ENCODE peak calls at places on chromosomes 12 and 14, in four cellular contexts. One of them, this sample, is unnamed.

GRCh38 chr12:61043838-61044237 is 1216.4 kb upstream of the USP15 start:
- DNase-seq in IMR-90: no peak
- DNase-seq in left ventricle myocardium inferior: no peak
- DNase-seq in PC-3: no peak
- DNase-seq in this sample: no peak

GRCh38 chr12:12476836-12477531 is 85.7 kb downstream of the DUSP16 start:
- DNase-seq in left ventricle myocardium inferior: no peak
- DNase-seq in IMR-90: no peak
- DNase-seq in PC-3: no peak
- DNase-seq in this sample: no peak

GRCh38 chr14:75040959-75041358 is 10.3 kb downstream of the MLH3 start:
- DNase-seq in PC-3: no peak
- DNase-seq in IMR-90: no peak
- DNase-seq in left ventricle myocardium inferior: no peak
- DNase-seq in this sample: no peak

GRCh38 chr14:31263485-31264133 is 56.0 kb upstream of the HECTD1 start:
- DNase-seq in IMR-90: peak
- DNase-seq in PC-3: peak
- DNase-seq in left ventricle myocardium inferior: no peak
- DNase-seq in this sample: no peak

GRCh38 chr12:45327823-45328383 is 112.0 kb downstream of the ANO6 start:
- DNase-seq in left ventricle myocardium inferior: no peak
- DNase-seq in PC-3: peak
- DNase-seq in IMR-90: peak
- DNase-seq in this sample: no peak

GRCh38 chr12:20450591-20450990 is 82.3 kb downstream of the PDE3A start:
- DNase-seq in IMR-90: no peak
- DNase-seq in PC-3: no peak
- DNase-seq in left ventricle myocardium inferior: no peak
- DNase-seq in this sample: no peak

GRCh38 chr14:24243336-24243836 is 963 bp upstream of the TINF2 start:
- DNase-seq in IMR-90: no peak
- DNase-seq in left ventricle myocardium inferior: no peak
- DNase-seq in PC-3: peak
- DNase-seq in this sample: no peak

GRCh38 chr14:69685716-69686115 is 74.3 kb downstream of the SUSD6 start:
- DNase-seq in left ventricle myocardium inferior: peak
- DNase-seq in IMR-90: peak
- DNase-seq in PC-3: peak
- DNase-seq in this sample: peak

GRCh38 chr12:94615284-94616216 is 34.8 kb downstream of the TMCC3 start:
- DNase-seq in PC-3: peak
- DNase-seq in left ventricle myocardium inferior: peak
- DNase-seq in IMR-90: peak
- DNase-seq in this sample: no peak

GRCh38 chr14:78836777-78837176 is 666.6 kb downstream of the NRXN3 start:
- DNase-seq in PC-3: peak
- DNase-seq in left ventricle myocardium inferior: no peak
- DNase-seq in IMR-90: peak
- DNase-seq in this sample: peak

GRCh38 chr14:99603471-99603933 is 505 bp downstream of the CCDC85C start:
- DNase-seq in left ventricle myocardium inferior: no peak
- DNase-seq in PC-3: peak
- DNase-seq in IMR-90: peak
- DNase-seq in this sample: no peak

GRCh38 chr12:101256271-101256670 is 23.6 kb upstream of the UTP20 start:
- DNase-seq in IMR-90: no peak
- DNase-seq in PC-3: no peak
- DNase-seq in left ventricle myocardium inferior: no peak
- DNase-seq in this sample: no peak

GRCh38 chr14:92984082-92984788 is 61.3 kb downstream of the CHGA start:
- DNase-seq in left ventricle myocardium inferior: no peak
- DNase-seq in PC-3: no peak
- DNase-seq in IMR-90: no peak
- DNase-seq in this sample: no peak

DNA sequence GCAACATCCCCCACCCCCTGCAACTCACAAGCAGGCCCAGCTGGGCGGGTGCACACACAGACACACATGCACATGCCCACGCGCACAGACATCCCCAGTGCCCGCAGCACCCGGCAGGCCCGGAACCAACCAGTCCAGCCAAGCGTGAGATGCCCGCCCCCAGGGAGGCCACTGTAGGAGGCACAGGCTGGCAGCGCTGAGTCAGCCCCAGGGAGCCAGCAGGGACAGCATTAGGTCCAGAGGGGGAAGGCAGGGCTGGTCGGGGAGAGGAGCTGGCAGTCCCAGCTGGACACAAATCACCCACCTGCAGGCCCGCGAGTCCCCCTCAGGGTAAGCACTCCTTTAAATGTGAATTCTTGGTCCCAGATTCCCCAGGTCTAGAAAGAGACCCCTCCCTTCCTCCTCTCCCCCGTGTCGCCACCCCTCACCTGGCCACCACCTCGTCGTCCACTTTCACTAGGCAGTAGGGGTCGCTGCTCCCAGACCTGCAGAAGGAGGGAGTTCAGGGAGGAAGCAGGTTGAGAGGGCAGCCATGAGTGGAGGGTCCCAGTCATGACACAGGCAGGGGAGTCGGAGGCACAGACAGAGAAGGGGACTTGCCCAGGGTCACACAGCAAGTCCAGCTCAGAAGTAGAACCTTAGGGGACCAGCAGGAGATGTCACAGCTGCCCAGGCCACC is 5.0 kb downstream of the RASAL1 start:
- DNase-seq in PC-3: peak
- DNase-seq in left ventricle myocardium inferior: no peak
- DNase-seq in IMR-90: no peak
- DNase-seq in this sample: no peak
- TF ChIP-seq CTCF in PC-3: peak
- TF ChIP-seq CTCF in left ventricle myocardium inferior: no peak
- TF ChIP-seq CTCF in IMR-90: no peak
- TF ChIP-seq CTCF in this sample: peak

DNA sequence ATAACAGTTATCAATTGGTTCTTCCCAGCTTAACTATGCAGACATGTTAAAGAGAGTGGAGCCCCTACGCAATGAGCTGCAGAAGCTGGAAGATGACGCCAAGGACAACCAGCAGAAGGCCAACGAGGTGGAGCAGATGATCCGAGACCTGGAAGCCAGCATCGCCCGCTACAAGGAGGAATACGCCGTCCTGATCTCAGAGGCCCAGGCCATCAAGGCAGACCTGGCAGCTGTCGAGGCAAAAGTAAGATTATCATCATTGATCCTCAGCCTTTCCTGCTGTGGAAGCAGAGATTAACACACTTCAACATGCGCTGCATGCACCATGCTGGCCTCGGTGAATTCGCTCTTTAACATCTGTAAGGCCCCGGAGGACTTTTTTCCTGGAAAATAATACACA is 53.6 kb downstream of the HSP90AA1 start:
- DNase-seq in IMR-90: no peak
- DNase-seq in left ventricle myocardium inferior: no peak
- DNase-seq in PC-3: no peak
- DNase-seq in this sample: no peak
- TF ChIP-seq CTCF in IMR-90: no peak
- TF ChIP-seq CTCF in left ventricle myocardium inferior: no peak
- TF ChIP-seq CTCF in PC-3: no peak
- TF ChIP-seq CTCF in this sample: no peak

DNA sequence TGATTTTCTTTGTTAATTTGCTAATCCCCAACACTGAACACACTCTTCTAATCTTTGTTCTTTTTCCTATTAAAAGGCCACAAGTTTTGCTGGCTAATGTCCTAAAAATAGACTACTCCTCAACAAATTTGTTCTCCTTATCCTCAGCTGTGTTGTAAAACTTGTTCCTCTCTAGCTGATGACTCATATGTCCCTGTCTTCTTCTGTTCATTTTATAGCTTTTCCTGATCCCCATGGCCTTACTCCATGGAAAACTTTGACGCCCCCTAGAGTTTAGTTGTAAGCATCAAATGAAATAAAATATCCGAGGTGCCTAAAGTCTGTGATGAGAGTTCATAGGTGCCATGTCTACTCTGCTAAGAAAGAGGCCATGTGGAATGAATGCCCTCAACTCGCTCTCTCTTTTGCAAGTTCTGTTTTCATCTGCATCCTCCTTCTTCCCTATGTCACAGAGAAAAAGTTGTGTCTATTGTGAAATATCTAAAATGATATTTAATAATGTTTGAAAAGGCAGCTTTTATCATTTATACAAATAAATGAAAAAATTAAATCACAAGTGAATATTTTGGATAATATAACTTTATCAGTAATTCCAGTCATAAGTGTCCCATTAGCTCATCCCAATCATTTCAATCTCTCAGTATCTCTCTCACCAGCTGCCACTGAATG is 237.9 kb downstream of the IPO8 start:
- DNase-seq in left ventricle myocardium inferior: no peak
- DNase-seq in PC-3: peak
- DNase-seq in IMR-90: peak
- DNase-seq in this sample: peak
- TF ChIP-seq CTCF in left ventricle myocardium inferior: peak
- TF ChIP-seq CTCF in PC-3: peak
- TF ChIP-seq CTCF in IMR-90: peak
- TF ChIP-seq CTCF in this sample: peak

GRCh38 chr12:4791497-4791896 is 71.3 kb downstream of the GALNT8 start:
- DNase-seq in left ventricle myocardium inferior: no peak
- DNase-seq in IMR-90: no peak
- DNase-seq in PC-3: no peak
- DNase-seq in this sample: no peak
- TF ChIP-seq CTCF in left ventricle myocardium inferior: no peak
- TF ChIP-seq CTCF in IMR-90: no peak
- TF ChIP-seq CTCF in PC-3: no peak
- TF ChIP-seq CTCF in this sample: no peak

This sample was measured in LNCaP clone FGC.